ENCODE peak calls at places on chromosomes 5 and 9, in four cellular contexts. L is heart left ventricle, C is adrenal gland, B is neural progenitor cell. N is an unnamed sample.

GRCh38 chr5:95631991-95632675 is 12.2 kb downstream of the GPR150 start:
- DNase-seq in C (no peak), L (no peak), B (no peak), N (peak)

GRCh38 chr9:125241863-125242739 is 958 bp upstream of the HSPA5 start:
- DNase-seq in L (peak), B (no peak), C (no peak), N (peak)

GRCh38 chr9:127706836-127707241 is at the start of gene CFAP157:
- DNase-seq in C (no peak), L (no peak), B (peak), N (peak)

GRCh38 chr9:36749461-36749860 is 176.8 kb downstream of the MELK start:
- DNase-seq in B (no peak), C (no peak), L (no peak), N (no peak)

GRCh38 chr9:70228098-70228497 is 30.7 kb upstream of the SMC5 start:
- DNase-seq in C (no peak), B (no peak), L (no peak), N (no peak)

GRCh38 chr9:4933177-4933576 is 51.9 kb upstream of the JAK2 start:
- DNase-seq in B (no peak), L (peak), C (no peak), N (no peak)

GRCh38 chr9:78539904-78540303 is 243.0 kb downstream of the PSAT1 start:
- DNase-seq in L (no peak), C (peak), B (no peak), N (no peak)

GRCh38 chr9:129278391-129279237 is 100.6 kb upstream of the IER5L start:
- DNase-seq in B (peak), C (peak), L (no peak), N (no peak)

GRCh38 chr5:40406426-40407211 is 273.1 kb upstream of the PTGER4 start:
- DNase-seq in L (no peak), C (no peak), B (no peak), N (no peak)

GRCh38 chr5:172123269-172123692 is 64.7 kb downstream of the STK10 start:
- DNase-seq in C (peak), L (peak), B (peak), N (peak)

GRCh38 chr9:19967567-19968459 is 179.0 kb upstream of the SLC24A2 start:
- DNase-seq in L (no peak), C (no peak), B (peak), N (peak)

GRCh38 chr9:130183133-130183762 is 11.0 kb downstream of the NCS1 start:
- DNase-seq in B (peak), L (no peak), C (peak), N (peak)

GRCh38 chr9:121785673-121786542 is 134.5 kb downstream of the DAB2IP start:
- DNase-seq in B (no peak), C (no peak), L (no peak), N (no peak)

GRCh38 chr9:121786543-121786948 is 135.1 kb downstream of the DAB2IP start:
- DNase-seq in B (no peak), L (no peak), C (no peak), N (no peak)

GRCh38 chr9:121783523-121784507 is 132.4 kb downstream of the DAB2IP start:
- DNase-seq in L (no peak), B (peak), C (peak), N (no peak)

GRCh38 chr9:121783126-121783522 is 131.7 kb downstream of the DAB2IP start:
- DNase-seq in C (peak), L (no peak), B (no peak), N (no peak)

DNA sequence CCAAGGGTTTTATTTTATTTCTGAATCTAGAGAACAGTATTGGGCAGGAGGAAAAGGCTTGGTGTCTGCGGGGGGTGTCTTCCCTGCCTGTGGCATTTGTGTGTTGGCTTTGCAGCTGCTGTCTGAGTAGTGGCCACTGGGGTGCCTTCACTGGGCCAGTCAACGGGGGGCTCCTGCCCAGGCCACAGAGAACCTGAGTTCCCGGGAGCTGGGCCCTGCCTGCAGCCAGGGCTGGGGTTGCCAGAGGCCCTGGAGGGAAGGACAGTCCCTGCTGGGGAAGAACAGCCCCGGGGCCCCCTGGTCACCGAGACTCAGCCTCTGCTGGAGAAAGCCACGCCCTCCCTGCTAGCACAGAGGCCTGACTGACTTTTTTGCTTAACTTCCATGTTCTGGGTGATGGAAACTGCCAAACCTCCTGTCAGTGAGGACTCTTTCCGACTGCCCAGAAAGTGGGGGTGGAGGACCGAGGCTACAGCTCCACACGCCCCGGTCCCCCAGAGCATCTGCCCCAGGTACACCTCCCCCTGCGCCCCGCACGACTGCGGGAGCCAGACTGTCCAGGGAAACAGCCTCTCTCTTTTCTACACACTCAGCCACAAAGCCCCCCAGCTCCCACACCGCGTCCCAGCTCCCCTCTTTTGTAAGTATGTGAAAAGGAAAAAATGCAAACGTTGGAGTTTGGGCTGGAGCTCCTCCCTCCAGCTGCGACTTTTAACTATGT is 133.4 kb downstream of the DAB2IP start:
- DNase-seq in B (peak), L (no peak), C (peak), N (no peak)
- TF ChIP-seq CTCF in B (peak), L (no peak), C (no peak), N (no peak)

GRCh38 chr5:342501-343460 is 21.3 kb downstream of the AHRR start:
- DNase-seq in B (no peak), L (no peak), C (no peak), N (no peak)

GRCh38 chr5:346229-346935 is 24.9 kb downstream of the AHRR start:
- DNase-seq in C (no peak), B (no peak), L (no peak), N (no peak)

GRCh38 chr5:345404-346195 is 24.1 kb downstream of the AHRR start:
- DNase-seq in C (no peak), B (no peak), L (no peak), N (no peak)

GRCh38 chr5:344668-345067 is 23.2 kb downstream of the AHRR start:
- DNase-seq in C (no peak), B (no peak), L (no peak), N (no peak)

DNA sequence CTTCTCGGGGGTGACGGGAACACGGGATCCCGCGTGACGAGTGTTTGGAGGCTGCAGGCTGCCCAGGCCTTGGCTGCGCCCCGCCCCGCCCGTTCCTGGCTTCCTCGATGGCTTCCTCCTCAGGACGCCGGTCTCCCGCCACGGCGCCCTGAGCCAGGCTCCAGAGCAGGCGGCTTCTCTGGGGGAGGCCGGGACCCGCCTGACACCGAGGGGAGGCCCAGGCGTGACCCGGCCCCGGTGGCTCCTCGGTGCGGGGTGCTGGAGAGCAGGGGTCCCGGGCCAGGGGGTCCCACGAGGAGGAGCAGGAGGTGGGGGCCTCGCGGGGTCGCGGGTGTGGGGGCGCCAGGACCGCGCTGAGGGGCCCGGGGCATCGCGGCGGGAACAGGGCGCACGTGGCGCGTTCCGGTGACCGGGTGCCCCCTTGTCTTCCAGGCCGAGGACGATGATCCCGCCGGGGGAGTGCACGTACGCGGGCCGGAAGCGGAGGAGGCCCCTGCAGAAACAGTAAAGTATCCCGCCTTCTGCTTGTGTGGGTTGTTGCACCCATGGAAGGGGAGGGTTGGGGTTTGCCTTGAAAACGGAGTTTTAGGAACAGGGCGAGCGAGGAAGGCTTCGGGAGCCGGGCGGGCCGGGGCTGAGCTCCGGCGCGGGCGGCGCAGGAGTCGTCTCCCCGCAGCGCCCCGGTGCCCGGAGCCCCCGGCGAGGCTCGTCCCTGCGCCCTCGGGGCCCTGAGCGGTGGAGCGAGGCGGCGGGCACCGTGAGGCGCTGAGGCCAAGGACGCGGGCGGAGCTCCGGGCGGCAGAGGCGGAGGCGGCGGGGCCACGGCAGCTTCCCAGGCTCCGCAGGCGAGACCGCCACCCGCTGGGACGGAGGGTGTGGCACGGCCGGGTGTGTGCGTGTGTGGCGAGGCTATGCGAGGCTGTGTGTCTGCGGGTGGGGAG is 22.2 kb downstream of the AHRR start:
- DNase-seq in L (peak), B (peak), C (peak), N (peak)
- H3K4me3 ChIP-seq in L (peak), B (peak), C (no peak), N (no peak)

DNA sequence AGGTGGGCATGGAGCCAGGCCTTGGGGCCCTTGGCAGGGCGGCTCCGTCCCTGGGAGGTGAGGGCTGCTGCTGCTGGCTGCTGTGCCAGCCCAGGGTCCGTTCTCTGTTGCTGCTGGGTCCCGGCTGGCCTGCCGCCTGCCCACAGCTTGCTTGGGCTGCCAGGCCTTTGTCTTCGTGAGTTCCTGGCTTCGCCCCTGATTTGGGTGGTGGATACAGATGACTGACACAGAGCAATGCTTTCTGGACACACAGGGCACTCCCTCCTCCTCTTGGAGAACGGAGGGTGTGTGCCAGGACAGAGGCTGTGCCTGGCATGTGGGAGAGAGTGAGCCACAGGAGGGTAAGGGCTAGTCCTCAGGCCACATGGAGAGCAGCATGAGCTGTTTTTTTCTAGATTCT is 166.1 kb downstream of the MACROH2A1 start:
- DNase-seq in B (no peak), L (peak), C (no peak), N (no peak)
- H3K27ac ChIP-seq in B (no peak), L (no peak), C (no peak), N (no peak)

GRCh38 chr9:91758491-91758981 is 191.5 kb downstream of the ROR2 start:
- DNase-seq in B (peak), C (peak), L (no peak), N (no peak)
- TF ChIP-seq CTCF in B (peak), C (peak), L (no peak), N (peak)

N was measured in body of pancreas.